ENCODE peak calls at places on chromosome 7, in eight cellular contexts. One of them, this sample, is unnamed. For H3K36me3, the result is how much of the 10 kb centered on the place peaks cover.

GRCh38 chr7:117495313-117495712 is 15.5 kb downstream of the CFTR start:
- DNase-seq in H1: no peak
- DNase-seq in SK-N-SH: no peak
- DNase-seq in GM12878: no peak
- DNase-seq in endothelial cell of umbilical vein: no peak
- DNase-seq in HepG2: no peak
- DNase-seq in K562: no peak
- DNase-seq in HCT116: no peak
- DNase-seq in this sample: no peak

GRCh38 chr7:81789406-81790139 is 19.7 kb upstream of the HGF start:
- DNase-seq in H1: no peak
- DNase-seq in SK-N-SH: no peak
- DNase-seq in GM12878: no peak
- DNase-seq in endothelial cell of umbilical vein: no peak
- DNase-seq in HepG2: no peak
- DNase-seq in K562: no peak
- DNase-seq in HCT116: no peak
- DNase-seq in this sample: no peak

GRCh38 chr7:123580406-123581161 is 21.0 kb upstream of the ASB15 start:
- DNase-seq in H1: no peak
- DNase-seq in SK-N-SH: peak
- DNase-seq in GM12878: no peak
- DNase-seq in endothelial cell of umbilical vein: peak
- DNase-seq in HepG2: peak
- DNase-seq in K562: peak
- DNase-seq in HCT116: peak
- DNase-seq in this sample: no peak

GRCh38 chr7:136528329-136528728 is 340.1 kb upstream of the CHRM2 start:
- DNase-seq in H1: no peak
- DNase-seq in SK-N-SH: no peak
- DNase-seq in GM12878: no peak
- DNase-seq in endothelial cell of umbilical vein: no peak
- DNase-seq in HepG2: no peak
- DNase-seq in K562: no peak
- DNase-seq in HCT116: no peak
- DNase-seq in this sample: peak

GRCh38 chr7:145884716-145885514 is 231.7 kb upstream of the CNTNAP2 start:
- DNase-seq in H1: no peak
- DNase-seq in SK-N-SH: no peak
- DNase-seq in GM12878: no peak
- DNase-seq in endothelial cell of umbilical vein: no peak
- DNase-seq in HepG2: no peak
- DNase-seq in K562: no peak
- DNase-seq in HCT116: no peak
- DNase-seq in this sample: no peak

GRCh38 chr7:584820-585219 is 65.2 kb upstream of the PDGFA start:
- DNase-seq in H1: no peak
- DNase-seq in SK-N-SH: no peak
- DNase-seq in GM12878: no peak
- DNase-seq in endothelial cell of umbilical vein: no peak
- DNase-seq in HepG2: no peak
- DNase-seq in K562: no peak
- DNase-seq in HCT116: no peak
- DNase-seq in this sample: no peak

GRCh38 chr7:72170489-72170888 is 241.6 kb downstream of the CALN1 start:
- DNase-seq in H1: no peak
- DNase-seq in SK-N-SH: no peak
- DNase-seq in GM12878: no peak
- DNase-seq in endothelial cell of umbilical vein: no peak
- DNase-seq in HepG2: no peak
- DNase-seq in K562: no peak
- DNase-seq in HCT116: no peak
- DNase-seq in this sample: no peak

GRCh38 chr7:107495516-107495915 is 25.7 kb downstream of the GPR22 start:
- DNase-seq in H1: no peak
- DNase-seq in SK-N-SH: no peak
- DNase-seq in GM12878: no peak
- DNase-seq in endothelial cell of umbilical vein: no peak
- DNase-seq in HepG2: no peak
- DNase-seq in K562: no peak
- DNase-seq in HCT116: no peak
- DNase-seq in this sample: no peak

GRCh38 chr7:91265693-91266066 is 1.4 kb downstream of the FZD1 start:
- DNase-seq in H1: no peak
- DNase-seq in SK-N-SH: no peak
- DNase-seq in GM12878: no peak
- DNase-seq in endothelial cell of umbilical vein: peak
- DNase-seq in HepG2: no peak
- DNase-seq in K562: no peak
- DNase-seq in HCT116: no peak
- DNase-seq in this sample: no peak

GRCh38 chr7:116687801-116688201 is 15.8 kb downstream of the MET start:
- DNase-seq in H1: no peak
- DNase-seq in SK-N-SH: no peak
- DNase-seq in GM12878: no peak
- DNase-seq in endothelial cell of umbilical vein: peak
- DNase-seq in HepG2: peak
- DNase-seq in K562: no peak
- DNase-seq in HCT116: peak
- DNase-seq in this sample: no peak

DNA sequence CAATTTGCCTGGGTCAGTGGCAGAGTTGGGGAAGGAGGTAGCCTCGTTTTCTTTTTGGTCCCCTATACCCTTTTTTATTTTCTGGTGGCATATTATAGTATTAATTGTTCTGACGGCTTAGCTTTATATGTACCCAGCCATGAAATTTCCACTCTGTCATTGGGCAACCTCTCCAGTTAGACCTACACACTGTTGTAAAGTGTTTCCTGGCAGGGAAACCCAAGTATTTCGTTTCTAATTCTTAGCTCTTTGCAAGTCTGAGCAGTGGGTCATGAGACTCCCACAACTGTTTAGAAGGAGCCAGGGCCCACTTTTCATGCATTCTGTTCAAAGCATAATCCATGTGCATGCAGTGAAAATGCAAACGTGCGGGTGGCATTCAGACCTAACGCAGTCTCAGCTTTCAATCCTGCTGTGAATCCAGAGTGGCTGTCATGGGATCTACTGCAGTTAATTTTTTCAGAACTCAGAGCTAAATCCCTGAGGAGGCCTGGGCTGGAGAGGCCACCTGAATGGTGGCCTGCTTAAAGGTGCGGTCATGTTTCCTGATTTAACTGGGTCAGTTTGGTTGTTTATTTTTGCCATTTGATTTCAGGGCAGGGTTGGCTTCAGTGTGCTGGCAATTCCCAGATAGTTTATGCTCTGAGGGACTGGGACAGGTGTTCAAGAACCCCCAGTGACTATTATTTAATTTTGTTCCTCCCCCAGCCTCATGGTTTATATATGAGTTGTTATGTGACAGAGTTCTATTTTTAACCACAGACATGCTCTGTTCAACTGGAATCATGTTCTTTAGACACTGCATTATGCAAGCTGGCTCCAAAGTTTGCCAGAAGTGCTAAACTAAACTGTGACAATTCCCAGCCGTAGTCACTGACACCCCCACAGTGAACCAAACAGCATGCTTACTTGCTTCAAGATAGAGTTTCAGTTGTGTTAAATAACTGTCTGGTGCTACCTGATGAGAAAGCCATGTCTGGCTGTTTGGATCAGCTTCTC is 27.4 kb upstream of the SYPL1 start:
- DNase-seq in H1: no peak
- DNase-seq in SK-N-SH: no peak
- DNase-seq in GM12878: no peak
- DNase-seq in endothelial cell of umbilical vein: no peak
- DNase-seq in HepG2: no peak
- DNase-seq in K562: no peak
- DNase-seq in HCT116: no peak
- DNase-seq in this sample: no peak
- H3K9ac ChIP-seq in H1: no peak
- H3K9ac ChIP-seq in SK-N-SH: no peak
- H3K9ac ChIP-seq in GM12878: no peak
- H3K9ac ChIP-seq in endothelial cell of umbilical vein: no peak
- H3K9ac ChIP-seq in HepG2: no peak
- H3K9ac ChIP-seq in K562: no peak
- H3K9ac ChIP-seq in HCT116: no peak
- H3K9ac ChIP-seq in this sample: peak

GRCh38 chr7:100830396-100830795 is 3.1 kb upstream of the EPHB4 start:
- DNase-seq in H1: no peak
- DNase-seq in SK-N-SH: peak
- DNase-seq in GM12878: no peak
- DNase-seq in endothelial cell of umbilical vein: no peak
- DNase-seq in HepG2: no peak
- DNase-seq in K562: no peak
- DNase-seq in HCT116: no peak
- DNase-seq in this sample: no peak

GRCh38 chr7:100826546-100827329 is 585 bp downstream of the EPHB4 start:
- DNase-seq in H1: peak
- DNase-seq in SK-N-SH: no peak
- DNase-seq in GM12878: no peak
- DNase-seq in endothelial cell of umbilical vein: peak
- DNase-seq in HepG2: no peak
- DNase-seq in K562: no peak
- DNase-seq in HCT116: no peak
- DNase-seq in this sample: no peak

GRCh38 chr7:100832281-100832633 is 4.9 kb upstream of the EPHB4 start:
- DNase-seq in H1: no peak
- DNase-seq in SK-N-SH: no peak
- DNase-seq in GM12878: no peak
- DNase-seq in endothelial cell of umbilical vein: no peak
- DNase-seq in HepG2: no peak
- DNase-seq in K562: no peak
- DNase-seq in HCT116: no peak
- DNase-seq in this sample: no peak

GRCh38 chr7:100827330-100828226 is at the start of gene EPHB4:
- DNase-seq in H1: peak
- DNase-seq in SK-N-SH: peak
- DNase-seq in GM12878: no peak
- DNase-seq in endothelial cell of umbilical vein: peak
- DNase-seq in HepG2: peak
- DNase-seq in K562: peak
- DNase-seq in HCT116: peak
- DNase-seq in this sample: peak

DNA sequence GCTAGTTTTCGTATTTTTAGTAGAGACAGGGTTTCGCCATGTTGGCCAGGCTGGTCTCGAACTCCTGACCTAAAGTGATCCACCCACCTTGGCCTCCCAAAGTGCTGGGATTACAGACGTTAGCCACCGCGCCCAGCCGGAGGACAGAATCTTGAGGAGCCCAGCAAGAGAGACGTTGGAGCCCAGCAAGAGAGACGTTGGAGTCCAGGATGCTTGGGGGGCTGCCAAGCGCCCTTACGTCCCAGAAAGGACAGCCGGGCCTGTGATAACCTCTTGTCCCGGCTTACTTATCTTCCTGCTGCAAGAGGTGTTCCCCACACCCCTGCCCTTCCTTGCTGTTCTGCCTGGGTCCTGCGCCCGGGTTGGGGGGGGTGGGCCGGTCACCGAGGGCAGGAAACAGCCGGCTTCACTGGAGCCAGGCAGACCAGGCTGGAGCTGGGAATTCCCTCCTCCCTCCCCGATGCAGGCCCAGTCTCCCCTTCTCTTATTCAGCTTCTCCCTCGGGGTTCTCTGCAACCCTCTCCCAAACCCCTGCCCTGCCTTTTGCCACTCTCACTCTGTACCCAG is 1.9 kb upstream of the EPHB4 start:
- DNase-seq in H1: no peak
- DNase-seq in SK-N-SH: peak
- DNase-seq in GM12878: no peak
- DNase-seq in endothelial cell of umbilical vein: peak
- DNase-seq in HepG2: no peak
- DNase-seq in K562: peak
- DNase-seq in HCT116: no peak
- DNase-seq in this sample: no peak
- TF ChIP-seq POLR2AphosphoS5 in H1: no peak
- TF ChIP-seq POLR2AphosphoS5 in SK-N-SH: no peak
- TF ChIP-seq POLR2AphosphoS5 in GM12878: no peak
- TF ChIP-seq POLR2AphosphoS5 in endothelial cell of umbilical vein: peak
- TF ChIP-seq POLR2AphosphoS5 in HepG2: no peak
- TF ChIP-seq POLR2AphosphoS5 in K562: peak
- TF ChIP-seq POLR2AphosphoS5 in HCT116: no peak
- TF ChIP-seq POLR2AphosphoS5 in this sample: no peak

GRCh38 chr7:103338864-103339263 is 5.7 kb downstream of the DNAJC2 start:
- DNase-seq in H1: no peak
- DNase-seq in SK-N-SH: no peak
- DNase-seq in GM12878: no peak
- DNase-seq in endothelial cell of umbilical vein: no peak
- DNase-seq in HepG2: no peak
- DNase-seq in K562: no peak
- DNase-seq in HCT116: no peak
- DNase-seq in this sample: no peak

GRCh38 chr7:103341466-103341865 is 3.1 kb downstream of the DNAJC2 start:
- DNase-seq in H1: no peak
- DNase-seq in SK-N-SH: no peak
- DNase-seq in GM12878: no peak
- DNase-seq in endothelial cell of umbilical vein: no peak
- DNase-seq in HepG2: no peak
- DNase-seq in K562: no peak
- DNase-seq in HCT116: no peak
- DNase-seq in this sample: no peak

GRCh38 chr7:103336781-103337180 is 7.8 kb downstream of the DNAJC2 start:
- DNase-seq in H1: no peak
- DNase-seq in SK-N-SH: no peak
- DNase-seq in GM12878: no peak
- DNase-seq in endothelial cell of umbilical vein: no peak
- DNase-seq in HepG2: no peak
- DNase-seq in K562: no peak
- DNase-seq in HCT116: no peak
- DNase-seq in this sample: no peak
- H3K36me3 ChIP-seq in H1: half or more
- H3K36me3 ChIP-seq in SK-N-SH: under half
- H3K36me3 ChIP-seq in GM12878: under half
- H3K36me3 ChIP-seq in endothelial cell of umbilical vein: under half
- H3K36me3 ChIP-seq in HepG2: half or more
- H3K36me3 ChIP-seq in K562: half or more
- H3K36me3 ChIP-seq in HCT116: under half
- H3K36me3 ChIP-seq in this sample: half or more

DNA sequence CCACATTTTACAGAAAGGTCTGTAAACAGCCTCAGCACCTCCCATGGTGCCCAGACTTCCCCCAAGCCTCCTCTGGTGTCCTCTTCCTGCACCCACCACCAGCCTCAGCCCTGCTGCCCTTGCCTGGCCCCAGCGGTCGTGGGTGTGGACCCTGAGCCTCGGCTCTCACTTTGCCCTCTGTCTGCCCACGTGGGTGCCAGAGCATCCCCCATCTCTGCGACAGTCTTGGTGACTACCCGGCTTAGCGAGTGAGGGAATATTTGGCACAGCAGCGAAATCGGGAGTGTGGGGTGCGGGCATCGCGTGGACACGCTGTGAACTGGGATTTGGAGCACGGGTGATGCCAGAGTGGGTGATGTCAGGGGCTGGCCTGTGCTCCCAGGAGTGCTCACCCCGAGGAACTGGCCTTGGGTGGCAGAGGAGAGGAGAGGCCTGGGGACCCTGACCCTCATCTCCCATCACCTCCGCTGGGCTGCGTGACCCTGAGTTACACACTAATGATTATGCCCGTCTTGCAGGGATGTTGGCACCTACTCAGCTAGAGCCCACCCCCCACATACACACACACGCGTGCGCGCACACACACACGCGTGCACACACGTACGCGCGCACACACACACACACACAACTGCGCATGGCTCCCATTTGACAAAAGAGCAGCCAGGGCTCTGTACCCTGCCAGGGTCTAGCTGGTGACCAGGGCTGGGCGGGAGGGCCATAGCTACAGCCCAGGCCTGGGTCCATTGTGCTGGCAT is 8.7 kb downstream of the ELFN1 start:
- DNase-seq in H1: no peak
- DNase-seq in SK-N-SH: peak
- DNase-seq in GM12878: no peak
- DNase-seq in endothelial cell of umbilical vein: no peak
- DNase-seq in HepG2: no peak
- DNase-seq in K562: no peak
- DNase-seq in HCT116: no peak
- DNase-seq in this sample: no peak
- H3K9ac ChIP-seq in H1: no peak
- H3K9ac ChIP-seq in SK-N-SH: no peak
- H3K9ac ChIP-seq in GM12878: no peak
- H3K9ac ChIP-seq in endothelial cell of umbilical vein: no peak
- H3K9ac ChIP-seq in HepG2: no peak
- H3K9ac ChIP-seq in K562: no peak
- H3K9ac ChIP-seq in HCT116: no peak
- H3K9ac ChIP-seq in this sample: no peak

This sample was measured in SK-N-MC.